ENCODE peak calls at places on chromosomes 7 and 10, in six cellular contexts. X is activated naive CD8-positive, alpha-beta T cell treated with anti-CD3 and anti-CD28 coated beads, Interleukin-2, amount 50 U/mL, for 24 hours; L is LoVo; P is Karpas-422; W is NCI-H345; F is amniotic stem cell. H is an unnamed sample.

GRCh38 chr7:93751421-93751820 is 139.1 kb downstream of the TFPI2 start:
- DNase-seq in X (no peak), L (no peak), P (no peak), W (no peak), F (no peak), H (no peak)

GRCh38 chr7:116145245-116145852 is 65.0 kb upstream of the TES start:
- DNase-seq in X (no peak), L (no peak), P (no peak), W (no peak), F (no peak), H (no peak)

GRCh38 chr7:36604801-36605200 is 119.5 kb downstream of the AOAH start:
- DNase-seq in X (no peak), L (peak), P (no peak), W (no peak), F (no peak), H (peak)

GRCh38 chr7:138934861-138935260 is 46.3 kb downstream of the KIAA1549 start:
- DNase-seq in X (no peak), L (peak), P (no peak), W (no peak), F (no peak), H (peak)

GRCh38 chr10:19745672-19746071 is 70.6 kb upstream of the PLXDC2 start:
- DNase-seq in X (no peak), L (no peak), P (no peak), W (no peak), F (no peak), H (no peak)

GRCh38 chr10:103513383-103514060 is 20.0 kb downstream of the NEURL1 start:
- DNase-seq in X (no peak), L (no peak), P (no peak), W (no peak), F (no peak), H (no peak)

GRCh38 chr10:86371691-86372090 is 5.1 kb upstream of the GRID1 start:
- DNase-seq in X (no peak), L (no peak), P (no peak), W (no peak), F (no peak), H (no peak)

GRCh38 chr7:27185013-27185707 is at the start of gene HOXA11:
- DNase-seq in X (no peak), L (peak), P (no peak), W (no peak), F (no peak), H (no peak)

GRCh38 chr7:131029002-131029401 is 295.0 kb upstream of the KLF14 start:
- DNase-seq in X (no peak), L (no peak), P (no peak), W (no peak), F (no peak), H (no peak)

H was measured in Caki2.